ENCODE peak calls at places on chromosomes 13 and 19, in seven cellular contexts. R is NCI-H82; A is naive thymus-derived CD8-positive, alpha-beta T cell; V is astrocyte of the hippocampus; W is bronchial epithelial cell; O is Peyer's patch; P is amniotic stem cell. C is an unnamed sample.

GRCh38 chr19:609001-609340 is 19.3 kb downstream of the HCN2 start:
- DNase-seq in R (no peak), A (no peak), V (peak; percentile 52), W (no peak), O (no peak), P (no peak), C (peak; percentile 85)

GRCh38 chr19:6276447-6276846 is 3.3 kb downstream of the MLLT1 start:
- DNase-seq in R (peak; percentile 53), A (no peak), V (peak; percentile 82), W (no peak), O (no peak), P (no peak), C (peak; percentile 83)

GRCh38 chr13:52009985-52010384 is 1.3 kb downstream of the ATP7B start:
- DNase-seq in R (no peak), A (no peak), V (no peak), W (no peak), O (no peak), P (no peak), C (no peak)

GRCh38 chr13:99346328-99347070 is 39.3 kb upstream of the GPR183 start:
- DNase-seq in R (no peak), A (no peak), V (no peak), W (no peak), O (no peak), P (no peak), C (no peak)

GRCh38 chr13:57114945-57115344 is 25.8 kb upstream of the PRR20A start:
- DNase-seq in R (no peak), A (no peak), V (no peak), W (no peak), O (no peak), P (no peak), C (no peak)

GRCh38 chr19:36060430-36060829 is 5.7 kb downstream of the WDR62 start:
- DNase-seq in R (peak; percentile 62), A (no peak), V (peak; percentile 85), W (peak; percentile 45), O (no peak), P (peak; percentile 28), C (no peak)

GRCh38 chr13:94344126-94344863 is 135.2 kb downstream of the DCT start:
- DNase-seq in R (no peak), A (no peak), V (no peak), W (peak; percentile 8), O (no peak), P (no peak), C (no peak)

GRCh38 chr19:47644743-47645499 is 36.0 kb downstream of the BICRA start:
- DNase-seq in R (no peak), A (no peak), V (peak; percentile 79), W (no peak), O (no peak), P (no peak), C (no peak)

GRCh38 chr19:46537136-46538097 is 41.8 kb upstream of the PNMA8B start:
- DNase-seq in R (peak; percentile 72), A (peak; percentile 59), V (peak; percentile 61), W (peak; percentile 28), O (peak; percentile 70), P (no peak), C (peak; percentile 79)

GRCh38 chr13:22047785-22048104 is 376.9 kb downstream of the FGF9 start:
- DNase-seq in R (no peak), A (no peak), V (no peak), W (no peak), O (no peak), P (no peak), C (no peak)